ENCODE peak calls at places on chromosomes 4 and X, in four cellular contexts. One of them, this sample, is unnamed.

GRCh38 chrX:31298881-31299280 is 227.0 kb upstream of the FTHL17 start:
- DNase-seq in AG20443: no peak
- DNase-seq in CD8-positive, alpha-beta T cell: no peak
- DNase-seq in astrocyte: no peak
- DNase-seq in this sample: no peak

GRCh38 chr4:145618210-145618911 is 824 bp upstream of the MMAA start:
- DNase-seq in astrocyte: no peak
- DNase-seq in AG20443: peak; percentile 28
- DNase-seq in CD8-positive, alpha-beta T cell: peak; percentile 10
- DNase-seq in this sample: peak; percentile 8

GRCh38 chr4:8850074-8850829 is 21.4 kb downstream of the HMX1 start:
- DNase-seq in astrocyte: no peak
- DNase-seq in CD8-positive, alpha-beta T cell: no peak
- DNase-seq in AG20443: no peak
- DNase-seq in this sample: no peak

GRCh38 chr4:27692098-27692679 is 831.5 kb downstream of the STIM2 start:
- DNase-seq in AG20443: no peak
- DNase-seq in astrocyte: peak; percentile 3
- DNase-seq in CD8-positive, alpha-beta T cell: no peak
- DNase-seq in this sample: peak; percentile 67

GRCh38 chr4:101865501-101866062 is 75.1 kb downstream of the BANK1 start:
- DNase-seq in AG20443: peak; percentile 41
- DNase-seq in CD8-positive, alpha-beta T cell: no peak
- DNase-seq in astrocyte: peak; percentile 45
- DNase-seq in this sample: peak; percentile 75

GRCh38 chr4:159444668-159445067 is 341.8 kb downstream of the RAPGEF2 start:
- DNase-seq in CD8-positive, alpha-beta T cell: no peak
- DNase-seq in astrocyte: peak; percentile 41
- DNase-seq in AG20443: no peak
- DNase-seq in this sample: peak; percentile 18

GRCh38 chr4:151772322-151772721 is 11.5 kb upstream of the GATB start:
- DNase-seq in CD8-positive, alpha-beta T cell: no peak
- DNase-seq in AG20443: no peak
- DNase-seq in astrocyte: no peak
- DNase-seq in this sample: no peak

GRCh38 chrX:119132961-119133360 is 5.3 kb upstream of the KIAA1210 start:
- DNase-seq in AG20443: no peak
- DNase-seq in CD8-positive, alpha-beta T cell: no peak
- DNase-seq in astrocyte: no peak
- DNase-seq in this sample: no peak

GRCh38 chrX:79130857-79131256 is 13.6 kb upstream of the GPR174 start:
- DNase-seq in astrocyte: no peak
- DNase-seq in AG20443: no peak
- DNase-seq in CD8-positive, alpha-beta T cell: no peak
- DNase-seq in this sample: no peak

GRCh38 chr4:2689825-2690700 is 66.1 kb downstream of the TNIP2 start:
- DNase-seq in CD8-positive, alpha-beta T cell: no peak
- DNase-seq in astrocyte: no peak
- DNase-seq in AG20443: no peak
- DNase-seq in this sample: no peak

GRCh38 chr4:102525099-102525498 is 23.9 kb downstream of the NFKB1 start:
- DNase-seq in astrocyte: no peak
- DNase-seq in CD8-positive, alpha-beta T cell: no peak
- DNase-seq in AG20443: no peak
- DNase-seq in this sample: no peak

GRCh38 chr4:152962160-152962559 is 26.0 kb downstream of the FHDC1 start:
- DNase-seq in AG20443: no peak
- DNase-seq in astrocyte: no peak
- DNase-seq in CD8-positive, alpha-beta T cell: no peak
- DNase-seq in this sample: no peak

GRCh38 chrX:46929439-46930018 is 17.3 kb downstream of the JADE3 start:
- DNase-seq in AG20443: peak; percentile 26
- DNase-seq in CD8-positive, alpha-beta T cell: no peak
- DNase-seq in astrocyte: peak; percentile 46
- DNase-seq in this sample: peak; percentile 3

GRCh38 chr4:7861440-7861881 is 78.2 kb downstream of the AFAP1 start:
- DNase-seq in CD8-positive, alpha-beta T cell: no peak
- DNase-seq in AG20443: peak; percentile 84
- DNase-seq in astrocyte: peak; percentile 99
- DNase-seq in this sample: peak; percentile 93

GRCh38 chrX:42089014-42089413 is 165.7 kb upstream of the CASK start:
- DNase-seq in AG20443: no peak
- DNase-seq in astrocyte: no peak
- DNase-seq in CD8-positive, alpha-beta T cell: no peak
- DNase-seq in this sample: no peak

GRCh38 chr4:108166441-108167315 is 2.1 kb downstream of the LEF1 start:
- DNase-seq in CD8-positive, alpha-beta T cell: peak; percentile 51
- DNase-seq in AG20443: no peak
- DNase-seq in astrocyte: peak; percentile 14
- DNase-seq in this sample: no peak

GRCh38 chrX:30875957-30876356 is 13.1 kb downstream of the TAB3 start:
- DNase-seq in astrocyte: peak; percentile 64
- DNase-seq in CD8-positive, alpha-beta T cell: no peak
- DNase-seq in AG20443: peak; percentile 21
- DNase-seq in this sample: peak; percentile 61